ENCODE peak calls at places on chromosomes 7 and 10, in ten cellular contexts. U, V, I, R, X, L, F, H, G and M are unnamed samples.

GRCh38 chr10:2772791-2773644 is 294.3 kb upstream of the PFKP start:
- DNase-seq in U (no peak), H (no peak), R (no peak), F (peak), I (no peak), L (no peak), V (no peak), X (no peak), G (no peak), M (no peak)

GRCh38 chr10:46520941-46521340 is 35.5 kb downstream of the GPRIN2 start:
- DNase-seq in G (peak), F (no peak), I (peak), U (no peak), H (peak), L (no peak), V (no peak), X (no peak), R (peak), M (no peak)

GRCh38 chr7:66213637-66214036 is 8.5 kb downstream of the TPST1 start:
- DNase-seq in G (peak), L (no peak), I (no peak), F (no peak), V (no peak), X (no peak), H (no peak), U (no peak), R (no peak), M (no peak)

GRCh38 chr7:5429253-5429856 is 5.7 kb upstream of the TNRC18 start:
- DNase-seq in H (no peak), F (peak), V (no peak), L (no peak), I (peak), R (peak), U (no peak), G (peak), X (no peak), M (no peak)

GRCh38 chr7:151642746-151643145 is 123.1 kb upstream of the RHEB start:
- DNase-seq in V (peak), G (no peak), I (no peak), F (no peak), H (no peak), R (no peak), U (no peak), L (no peak), X (no peak), M (no peak)

GRCh38 chr10:24451325-24451820 is 242.4 kb downstream of the KIAA1217 start:
- DNase-seq in U (no peak), I (no peak), F (no peak), G (no peak), H (no peak), X (no peak), L (no peak), R (no peak), V (no peak), M (no peak)

GRCh38 chr10:70695241-70696030 is 23.1 kb downstream of the ADAMTS14 start:
- DNase-seq in V (no peak), H (no peak), G (peak), R (no peak), U (no peak), I (no peak), L (peak), X (no peak), F (no peak), M (no peak)

GRCh38 chr7:45416846-45417245 is 157.3 kb upstream of the ADCY1 start:
- DNase-seq in U (no peak), F (no peak), L (no peak), H (no peak), R (no peak), V (no peak), I (no peak), X (no peak), G (no peak), M (no peak)

GRCh38 chr7:94451276-94451675 is 56.6 kb downstream of the COL1A2 start:
- DNase-seq in R (no peak), G (no peak), X (no peak), I (no peak), F (no peak), L (no peak), U (no peak), H (no peak), V (no peak), M (no peak)